ENCODE peak calls at places on chromosomes 5 and 9, in four cellular contexts. U, A, E and N are unnamed samples.

GRCh38 chr5:179137643-179138567 is 77.7 kb downstream of the ZNF354C start:
- DNase-seq in E (no peak), U (no peak), A (peak), N (no peak)

GRCh38 chr9:81861644-81862043 is 66.6 kb upstream of the SPATA31D4 start:
- DNase-seq in A (no peak), E (no peak), U (no peak), N (no peak)

GRCh38 chr5:133202066-133202665 is 150.4 kb downstream of the HSPA4 start:
- DNase-seq in U (no peak), A (no peak), E (no peak), N (no peak)

GRCh38 chr5:52690236-52690685 is 97.5 kb upstream of the ITGA1 start:
- DNase-seq in E (no peak), A (no peak), U (no peak), N (no peak)

GRCh38 chr5:94691270-94691669 is 72.8 kb downstream of the SLF1 start:
- DNase-seq in E (no peak), A (no peak), U (no peak), N (no peak)

GRCh38 chr9:128899566-128900322 is 17.8 kb downstream of the LRRC8A start:
- DNase-seq in U (no peak), A (no peak), E (no peak), N (no peak)

GRCh38 chr5:129094924-129095797 is 612 bp downstream of the ISOC1 start:
- DNase-seq in A (peak), U (peak), E (peak), N (peak)

GRCh38 chr5:149618581-149619248 is 37.4 kb downstream of the ARHGEF37 start:
- DNase-seq in U (no peak), A (no peak), E (no peak), N (no peak)

GRCh38 chr5:69137807-69138206 is 29.1 kb upstream of the CCNB1 start:
- DNase-seq in A (no peak), E (no peak), U (no peak), N (no peak)

GRCh38 chr9:111271481-111272080 is 58.4 kb downstream of the OR2K2 start:
- DNase-seq in U (no peak), E (no peak), A (no peak), N (no peak)

GRCh38 chr5:179762079-179762780 is 29.6 kb downstream of the MAML1 start:
- DNase-seq in E (no peak), A (no peak), U (no peak), N (no peak)

GRCh38 chr9:114852050-114852594 is 46.3 kb upstream of the TNFSF15 start:
- DNase-seq in E (no peak), A (no peak), U (no peak), N (no peak)

DNA sequence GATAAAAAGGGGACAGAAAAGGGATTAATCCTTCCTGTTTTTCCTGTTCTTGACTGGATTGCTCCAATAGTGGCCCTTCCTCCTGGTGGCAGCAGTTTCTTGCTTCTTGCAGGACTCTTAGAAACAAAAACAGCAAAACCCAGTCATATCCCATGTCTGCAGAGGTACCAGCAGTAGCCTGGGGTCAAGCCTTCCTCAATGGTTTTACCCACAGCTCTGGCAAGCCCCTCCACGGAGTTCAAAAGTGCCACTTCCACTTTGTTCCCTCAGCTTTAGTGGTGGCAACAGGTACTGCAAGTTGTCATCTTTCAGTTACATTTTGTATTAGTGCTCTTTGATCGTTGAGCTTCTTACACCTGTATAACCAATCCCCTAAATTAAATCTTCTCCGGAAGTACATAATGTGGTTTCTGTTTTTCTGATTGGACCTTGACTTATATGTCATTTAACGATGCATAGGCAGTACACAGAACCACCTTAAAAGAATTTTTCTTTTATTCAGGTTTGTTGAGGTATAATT is 8.7 kb upstream of the RANBP6 start:
- DNase-seq in A (no peak), U (no peak), E (no peak), N (no peak)
- TF ChIP-seq CTCF in A (peak), U (peak), E (peak), N (peak)

GRCh38 chr9:106684940-106685695 is 177.8 kb upstream of the ZNF462 start:
- DNase-seq in A (no peak), U (no peak), E (no peak), N (no peak)
- TF ChIP-seq CTCF in A (no peak), U (no peak), E (no peak), N (no peak)

GRCh38 chr5:7801898-7802614 is 48.9 kb downstream of the CFAP90 start:
- DNase-seq in E (no peak), U (no peak), A (no peak), N (no peak)

GRCh38 chr5:7802855-7803254 is 48.1 kb downstream of the CFAP90 start:
- DNase-seq in A (no peak), U (no peak), E (no peak), N (no peak)

GRCh38 chr5:7808998-7809397 is 41.9 kb downstream of the CFAP90 start:
- DNase-seq in U (no peak), E (no peak), A (no peak), N (no peak)

GRCh38 chr5:7805379-7805778 is 45.6 kb downstream of the CFAP90 start:
- DNase-seq in E (no peak), U (no peak), A (no peak), N (no peak)
- TF ChIP-seq CTCF in E (peak), U (no peak), A (peak), N (peak)

GRCh38 chr9:122446819-122447484 is 30.8 kb downstream of the OR1J1 start:
- DNase-seq in U (no peak), E (no peak), A (no peak), N (no peak)

GRCh38 chr9:122444366-122444765 is 33.4 kb downstream of the OR1J1 start:
- DNase-seq in E (no peak), A (no peak), U (no peak), N (no peak)

GRCh38 chr9:122442568-122442967 is 35.2 kb downstream of the OR1J1 start:
- DNase-seq in E (no peak), U (no peak), A (no peak), N (no peak)

GRCh38 chr9:122445155-122445749 is 32.5 kb downstream of the OR1J1 start:
- DNase-seq in U (no peak), A (no peak), E (no peak), N (no peak)
- TF ChIP-seq CTCF in U (no peak), A (peak), E (no peak), N (no peak)

DNA sequence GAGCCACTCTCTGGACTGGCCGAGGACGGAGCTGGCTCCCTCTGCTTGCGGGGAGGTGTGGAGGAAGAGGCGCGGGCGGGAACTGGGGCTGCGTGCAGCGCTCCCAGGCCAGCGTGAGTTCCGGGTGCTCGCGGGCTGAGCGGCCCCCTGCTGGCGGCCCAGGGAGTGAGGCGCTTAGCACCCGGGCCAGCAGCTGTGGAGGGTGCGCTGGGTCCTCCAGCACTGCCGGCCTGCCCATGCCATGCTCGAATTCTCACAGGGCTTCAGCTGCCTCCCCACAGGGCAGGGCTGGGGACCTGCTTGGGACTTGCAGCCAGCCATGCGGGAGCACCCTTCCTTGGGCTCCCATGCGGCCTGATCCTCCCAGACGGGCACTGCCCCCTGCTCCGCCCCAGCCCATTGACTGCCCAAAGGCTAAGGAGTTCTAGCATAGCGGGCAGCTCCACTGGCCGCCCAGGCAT is 416.9 kb downstream of the MRPS30 start:
- DNase-seq in A (no peak), E (no peak), U (no peak), N (no peak)
- TF ChIP-seq CTCF in A (no peak), E (no peak), U (no peak), N (no peak)

GRCh38 chr9:108515856-108516255 is 339.9 kb downstream of the ACTL7B start:
- DNase-seq in U (no peak), E (no peak), A (no peak), N (no peak)
- TF ChIP-seq CTCF in U (no peak), E (no peak), A (no peak), N (no peak)

GRCh38 chr5:76145945-76146344 is 62.8 kb downstream of the SV2C start:
- DNase-seq in A (no peak), U (no peak), E (no peak), N (no peak)
- TF ChIP-seq CTCF in A (peak), U (peak), E (peak), N (peak)